ENCODE peak calls at places on chromosomes 12 and 14, in nine cellular contexts. R is brain microvascular endothelial cell; V is HL-60; L is endodermal cell; E is CD8-positive, alpha-beta memory T cell; D is transverse colon; C is BE2C; H is heart right ventricle; J is aorta. A is an unnamed sample.

GRCh38 chr12:118015306-118015705 is 1.2 kb upstream of the RFC5 start:
- DNase-seq in R (no peak), V (no peak), L (peak; percentile 50), E (no peak), D (no peak), C (no peak), H (no peak), J (no peak), A (no peak)

GRCh38 chr14:74571901-74572828 is 39.9 kb downstream of the LTBP2 start:
- DNase-seq in R (peak; percentile 98), V (no peak), L (no peak), E (no peak), D (peak; percentile 21), C (no peak), H (no peak), J (peak; percentile 74), A (peak; percentile 96)

GRCh38 chr14:78598046-78598652 is 428.0 kb downstream of the NRXN3 start:
- DNase-seq in R (peak; percentile 57), V (peak; percentile 18), L (peak; percentile 92), E (peak; percentile 1), D (peak; percentile 18), C (peak; percentile 60), H (peak; percentile 27), J (no peak), A (peak; percentile 11)

GRCh38 chr12:7106082-7106481 is 2.9 kb downstream of the C1RL start:
- DNase-seq in R (no peak), V (no peak), L (no peak), E (no peak), D (no peak), C (no peak), H (no peak), J (no peak), A (no peak)

GRCh38 chr12:111806304-111806703 is 35.7 kb upstream of the MAPKAPK5 start:
- DNase-seq in R (no peak), V (no peak), L (no peak), E (no peak), D (no peak), C (no peak), H (no peak), J (no peak), A (peak; percentile 60)

GRCh38 chr12:8823565-8824300 is 1.3 kb downstream of the A2ML1 start:
- DNase-seq in R (no peak), V (peak; percentile 3), L (peak; percentile 94), E (no peak), D (no peak), C (no peak), H (peak; percentile 9), J (no peak), A (no peak)

GRCh38 chr12:25730489-25731349 is 177.6 kb upstream of the LMNTD1 start:
- DNase-seq in R (no peak), V (peak; percentile 7), L (peak; percentile 76), E (no peak), D (no peak), C (no peak), H (no peak), J (no peak), A (no peak)

GRCh38 chr12:64706366-64706765 is 52.8 kb downstream of the GNS start:
- DNase-seq in R (no peak), V (no peak), L (no peak), E (no peak), D (no peak), C (no peak), H (no peak), J (no peak), A (no peak)

GRCh38 chr12:65823481-65824313 is 586 bp upstream of the HMGA2 start:
- DNase-seq in R (peak; percentile 58), V (no peak), L (peak; percentile 89), E (no peak), D (peak; percentile 73), C (peak; percentile 10), H (peak; percentile 9), J (peak; percentile 78), A (peak; percentile 95)

GRCh38 chr14:49907186-49907585 is 14.3 kb downstream of the ARF6 start:
- DNase-seq in R (no peak), V (no peak), L (no peak), E (no peak), D (no peak), C (no peak), H (no peak), J (no peak), A (no peak)

GRCh38 chr14:70448633-70449032 is 3.3 kb upstream of the ADAM21 start:
- DNase-seq in R (peak; percentile 4), V (no peak), L (no peak), E (no peak), D (no peak), C (no peak), H (no peak), J (no peak), A (peak; percentile 41)

GRCh38 chr12:76219806-76220205 is 128.4 kb downstream of the BBS10 start:
- DNase-seq in R (no peak), V (no peak), L (no peak), E (no peak), D (no peak), C (no peak), H (no peak), J (no peak), A (no peak)

GRCh38 chr12:53067993-53068770 is 11.0 kb downstream of the SPRYD3 start:
- DNase-seq in R (no peak), V (no peak), L (peak; percentile 46), E (no peak), D (no peak), C (no peak), H (no peak), J (peak; percentile 67), A (peak; percentile 87)

GRCh38 chr12:55707841-55708694 is at the start of gene ITGA7:
- DNase-seq in R (no peak), V (no peak), L (peak; percentile 100), E (peak; percentile 70), D (peak; percentile 75), C (peak; percentile 78), H (peak; percentile 82), J (peak; percentile 98), A (peak; percentile 94)

GRCh38 chr12:55706840-55707671 is 648 bp downstream of the ITGA7 start:
- DNase-seq in R (no peak), V (no peak), L (peak; percentile 87), E (no peak), D (no peak), C (no peak), H (no peak), J (peak; percentile 84), A (peak; percentile 88)

GRCh38 chr12:55705802-55706402 is 1.8 kb downstream of the ITGA7 start:
- DNase-seq in R (no peak), V (no peak), L (peak; percentile 91), E (no peak), D (no peak), C (no peak), H (no peak), J (peak; percentile 80), A (peak; percentile 60)

GRCh38 chr12:55712154-55712553 is 3.7 kb upstream of the BLOC1S1 start:
- DNase-seq in R (no peak), V (no peak), L (no peak), E (no peak), D (no peak), C (no peak), H (peak; percentile 83), J (peak; percentile 71), A (peak; percentile 66)

GRCh38 chr12:55708695-55709233 is 1.1 kb upstream of the ITGA7 start:
- DNase-seq in R (no peak), V (no peak), L (no peak), E (no peak), D (no peak), C (no peak), H (peak; percentile 78), J (peak; percentile 80), A (peak; percentile 48)
- H3K4me3 ChIP-seq in R (no peak overlapping the region), V (no peak overlapping the region), L (peak overlapping the region; percentile 75), E (peak overlapping the region; percentile 60), D (no peak overlapping the region), C (no peak overlapping the region), H (peak overlapping the region; percentile 41), J (peak overlapping the region; percentile 54), A (peak overlapping the region; percentile 73)

GRCh38 chr14:32950584-32950983 is 11.9 kb downstream of the NPAS3 start:
- DNase-seq in R (peak; percentile 48), V (no peak), L (no peak), E (no peak), D (no peak), C (no peak), H (no peak), J (no peak), A (no peak)
- H3K27me3 ChIP-seq in R (no peaks in the 10 kb centered on the region), V (peaks cover 2% of the 10 kb centered on the region), L (no peaks in the 10 kb centered on the region), E (no peaks in the 10 kb centered on the region), D (no peaks in the 10 kb centered on the region), C (peaks cover 48% of the 10 kb centered on the region), H (peaks cover 3% of the 10 kb centered on the region), J (no peaks in the 10 kb centered on the region), A (no peaks in the 10 kb centered on the region)

GRCh38 chr14:61749264-61749663 is 13.0 kb upstream of the SNAPC1 start:
- DNase-seq in R (no peak), V (no peak), L (no peak), E (no peak), D (no peak), C (no peak), H (no peak), J (no peak), A (no peak)
- H3K4me3 ChIP-seq in R (no peak overlapping the region), V (no peak overlapping the region), L (no peak overlapping the region), E (no peak overlapping the region), D (no peak overlapping the region), C (peak overlapping the region; percentile 57), H (peak overlapping the region; percentile 61), J (no peak overlapping the region), A (peak overlapping the region; percentile 61)

GRCh38 chr12:113469224-113469652 is 2.4 kb downstream of the LHX5 start:
- DNase-seq in R (no peak), V (no peak), L (no peak), E (no peak), D (no peak), C (no peak), H (no peak), J (no peak), A (peak; percentile 75)
- H3K27me3 ChIP-seq in R (peaks cover 100% of the 10 kb centered on the region), V (peaks cover 99% of the 10 kb centered on the region), L (peaks cover 100% of the 10 kb centered on the region), E (peaks cover 24% of the 10 kb centered on the region), D (peaks cover 100% of the 10 kb centered on the region), C (peaks cover 100% of the 10 kb centered on the region), H (peaks cover 100% of the 10 kb centered on the region), J (no peaks in the 10 kb centered on the region), A (peaks cover 99% of the 10 kb centered on the region)

DNA sequence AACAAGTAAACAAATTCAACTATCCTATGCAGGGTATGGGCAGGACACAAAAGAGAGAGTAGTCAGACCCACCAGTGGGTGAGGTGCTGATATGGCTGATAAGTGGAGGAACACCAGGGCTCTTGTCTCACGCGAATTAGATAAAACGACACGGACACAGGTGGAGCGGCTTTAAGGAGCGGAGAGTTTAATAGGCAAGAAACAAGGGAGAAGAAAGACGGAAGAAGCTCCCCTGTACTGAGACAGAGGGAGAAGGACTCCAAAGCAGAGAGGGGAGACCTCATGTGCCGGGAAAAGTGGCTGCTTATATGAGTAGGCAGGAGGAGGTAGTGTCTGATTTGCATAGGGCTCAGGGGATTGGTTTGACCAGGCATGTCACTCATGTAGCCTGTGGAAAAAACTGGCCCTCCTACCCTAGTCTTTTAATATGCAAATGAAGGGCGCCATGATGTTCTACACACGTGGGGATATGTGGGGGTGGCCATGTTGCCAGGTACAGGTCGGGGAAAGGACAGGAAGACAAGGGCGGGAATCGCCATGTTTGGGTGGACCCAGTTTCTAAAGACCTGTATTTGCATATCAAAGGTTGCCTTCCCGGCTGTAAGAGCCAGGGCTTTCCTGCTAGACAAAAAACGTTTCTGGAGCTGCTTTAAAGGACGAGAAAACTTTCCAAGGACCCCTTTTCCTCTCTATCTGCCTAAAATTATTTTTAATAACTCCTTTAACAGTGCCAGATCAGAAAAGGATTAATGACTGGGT is 28.8 kb downstream of the RPGRIP1 start:
- DNase-seq in R (peak; percentile 91), V (peak; percentile 86), L (peak; percentile 97), E (peak; percentile 71), D (peak; percentile 90), C (peak; percentile 87), H (peak; percentile 71), J (no peak), A (no peak)
- H3K4me3 ChIP-seq in R (peak overlapping the region; percentile 46), V (no peak overlapping the region), L (peak overlapping the region; percentile 79), E (peak overlapping the region; percentile 61), D (no peak overlapping the region), C (peak overlapping the region; percentile 49), H (peak overlapping the region; percentile 15), J (no peak overlapping the region), A (peak overlapping the region; percentile 33)

GRCh38 chr12:2732290-2732689 is 62.5 kb upstream of the FKBP4 start:
- DNase-seq in R (no peak), V (peak; percentile 64), L (no peak), E (no peak), D (no peak), C (no peak), H (no peak), J (no peak), A (no peak)
- H3K27me3 ChIP-seq in R (no peaks in the 10 kb centered on the region), V (no peaks in the 10 kb centered on the region), L (peaks cover 51% of the 10 kb centered on the region), E (peaks cover 6% of the 10 kb centered on the region), D (peaks cover 5% of the 10 kb centered on the region), C (peaks cover 43% of the 10 kb centered on the region), H (peaks cover 13% of the 10 kb centered on the region), J (no peaks in the 10 kb centered on the region), A (peaks cover 69% of the 10 kb centered on the region)

A was measured in osteoblast.